ENCODE peak calls at places on chromosomes 11 and 22, in six cellular contexts. One of them, this sample, is unnamed.

GRCh38 chr11:72585762-72586590 is 88.2 kb downstream of the PDE2A start:
- DNase-seq in colonic mucosa: peak
- DNase-seq in HCT116: peak
- DNase-seq in stomach: peak
- DNase-seq in PC-3: peak
- DNase-seq in OCI-LY7: peak
- DNase-seq in this sample: no peak

GRCh38 chr11:44094260-44094868 is 1.1 kb upstream of the EXT2 start:
- DNase-seq in colonic mucosa: peak
- DNase-seq in HCT116: peak
- DNase-seq in stomach: peak
- DNase-seq in PC-3: peak
- DNase-seq in OCI-LY7: peak
- DNase-seq in this sample: no peak

GRCh38 chr11:107898270-107898669 is 30.0 kb upstream of the RAB39A start:
- DNase-seq in colonic mucosa: no peak
- DNase-seq in HCT116: peak
- DNase-seq in stomach: no peak
- DNase-seq in PC-3: peak
- DNase-seq in OCI-LY7: peak
- DNase-seq in this sample: no peak

GRCh38 chr22:30932661-30933060 is 35.9 kb downstream of the MORC2 start:
- DNase-seq in colonic mucosa: no peak
- DNase-seq in HCT116: no peak
- DNase-seq in stomach: no peak
- DNase-seq in PC-3: no peak
- DNase-seq in OCI-LY7: no peak
- DNase-seq in this sample: no peak

GRCh38 chr11:69500285-69501120 is 19.0 kb downstream of the LINC01488 start:
- DNase-seq in colonic mucosa: no peak
- DNase-seq in HCT116: no peak
- DNase-seq in stomach: no peak
- DNase-seq in PC-3: no peak
- DNase-seq in OCI-LY7: peak
- DNase-seq in this sample: peak

GRCh38 chr11:117908959-117909610 is 20.1 kb downstream of the TMPRSS13 start:
- DNase-seq in colonic mucosa: no peak
- DNase-seq in HCT116: no peak
- DNase-seq in stomach: no peak
- DNase-seq in PC-3: no peak
- DNase-seq in OCI-LY7: no peak
- DNase-seq in this sample: no peak

GRCh38 chr11:118602331-118602730 is 5.1 kb upstream of the PHLDB1 start:
- DNase-seq in colonic mucosa: no peak
- DNase-seq in HCT116: no peak
- DNase-seq in stomach: peak
- DNase-seq in PC-3: no peak
- DNase-seq in OCI-LY7: no peak
- DNase-seq in this sample: no peak

GRCh38 chr11:6586434-6587359 is 16.7 kb downstream of the RRP8 start:
- DNase-seq in colonic mucosa: peak
- DNase-seq in HCT116: no peak
- DNase-seq in stomach: no peak
- DNase-seq in PC-3: no peak
- DNase-seq in OCI-LY7: no peak
- DNase-seq in this sample: no peak

GRCh38 chr11:64760759-64761417 is 1.1 kb upstream of the PYGM start:
- DNase-seq in colonic mucosa: no peak
- DNase-seq in HCT116: no peak
- DNase-seq in stomach: no peak
- DNase-seq in PC-3: no peak
- DNase-seq in OCI-LY7: no peak
- DNase-seq in this sample: peak

GRCh38 chr11:121613724-121614123 is 161.0 kb upstream of the SORL1-AS1 start:
- DNase-seq in colonic mucosa: no peak
- DNase-seq in HCT116: no peak
- DNase-seq in stomach: no peak
- DNase-seq in PC-3: no peak
- DNase-seq in OCI-LY7: no peak
- DNase-seq in this sample: no peak

GRCh38 chr11:33829430-33830141 is 55.3 kb upstream of the FBXO3 start:
- DNase-seq in colonic mucosa: peak
- DNase-seq in HCT116: peak
- DNase-seq in stomach: peak
- DNase-seq in PC-3: peak
- DNase-seq in OCI-LY7: peak
- DNase-seq in this sample: no peak

GRCh38 chr11:19924321-19925115 is 211.9 kb downstream of the NAV2 start:
- DNase-seq in colonic mucosa: no peak
- DNase-seq in HCT116: no peak
- DNase-seq in stomach: no peak
- DNase-seq in PC-3: no peak
- DNase-seq in OCI-LY7: no peak
- DNase-seq in this sample: no peak

DNA sequence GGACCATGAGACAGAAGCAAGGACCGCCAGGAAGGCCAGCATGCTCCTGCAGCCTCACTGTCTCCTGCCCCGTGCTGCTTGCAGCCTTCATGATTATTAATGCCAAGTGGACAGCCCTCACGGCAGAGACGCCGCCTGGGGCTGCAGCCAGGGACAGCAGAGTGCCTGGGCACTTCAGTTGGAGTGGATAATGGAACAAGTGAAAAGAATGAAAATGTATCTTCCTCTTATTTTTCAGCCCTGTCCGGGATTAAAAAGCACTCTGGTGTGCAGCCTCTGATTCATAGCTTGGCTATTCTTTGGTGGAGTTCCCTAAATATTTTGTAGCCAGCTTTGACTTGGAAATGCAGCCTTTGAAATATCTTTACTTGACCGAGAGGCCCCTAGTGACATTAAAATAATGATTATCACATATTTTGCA is 1404.2 kb downstream of the BRD1 start:
- DNase-seq in colonic mucosa: no peak
- DNase-seq in HCT116: no peak
- DNase-seq in stomach: no peak
- DNase-seq in PC-3: no peak
- DNase-seq in OCI-LY7: no peak
- DNase-seq in this sample: peak
- TF ChIP-seq CTCF in colonic mucosa: no peak
- TF ChIP-seq CTCF in HCT116: no peak
- TF ChIP-seq CTCF in stomach: no peak
- TF ChIP-seq CTCF in PC-3: no peak
- TF ChIP-seq CTCF in OCI-LY7: no peak
- TF ChIP-seq CTCF in this sample: no peak

DNA sequence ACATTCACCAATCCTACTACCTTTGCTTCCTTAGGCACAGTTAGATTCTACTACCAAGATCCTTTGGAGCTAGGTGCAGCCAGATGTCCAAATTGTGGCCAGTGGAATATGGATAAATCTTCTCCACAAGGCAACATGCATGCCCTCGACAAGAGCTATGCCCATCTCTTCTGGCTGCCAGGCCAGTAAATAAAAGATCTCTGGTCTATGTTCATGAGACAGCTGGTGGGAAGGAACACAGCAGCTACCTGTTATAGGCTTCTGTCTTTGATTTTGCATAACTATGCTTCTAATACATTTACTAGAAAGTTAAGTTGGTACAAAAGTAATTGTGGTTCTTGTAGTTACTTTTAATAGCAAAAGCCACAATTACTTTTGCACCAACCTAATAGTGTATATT is 182.7 kb downstream of the DLG2 start:
- DNase-seq in colonic mucosa: no peak
- DNase-seq in HCT116: no peak
- DNase-seq in stomach: no peak
- DNase-seq in PC-3: no peak
- DNase-seq in OCI-LY7: no peak
- DNase-seq in this sample: no peak
- H3K27ac ChIP-seq in colonic mucosa: no peak
- H3K27ac ChIP-seq in HCT116: no peak
- H3K27ac ChIP-seq in stomach: no peak
- H3K27ac ChIP-seq in PC-3: no peak
- H3K27ac ChIP-seq in OCI-LY7: no peak
- H3K27ac ChIP-seq in this sample: no peak

GRCh38 chr11:31887180-31887579 is 76.1 kb upstream of the PAX6 start:
- DNase-seq in colonic mucosa: no peak
- DNase-seq in HCT116: peak
- DNase-seq in stomach: no peak
- DNase-seq in PC-3: peak
- DNase-seq in OCI-LY7: no peak
- DNase-seq in this sample: no peak
- TF ChIP-seq CTCF in colonic mucosa: no peak
- TF ChIP-seq CTCF in HCT116: peak
- TF ChIP-seq CTCF in stomach: no peak
- TF ChIP-seq CTCF in PC-3: peak
- TF ChIP-seq CTCF in OCI-LY7: peak
- TF ChIP-seq CTCF in this sample: no peak

GRCh38 chr22:46553189-46553588 is 15.8 kb upstream of the CELSR1 start:
- DNase-seq in colonic mucosa: no peak
- DNase-seq in HCT116: no peak
- DNase-seq in stomach: no peak
- DNase-seq in PC-3: no peak
- DNase-seq in OCI-LY7: no peak
- DNase-seq in this sample: no peak

GRCh38 chr22:46549565-46549840 is 12.1 kb upstream of the CELSR1 start:
- DNase-seq in colonic mucosa: no peak
- DNase-seq in HCT116: no peak
- DNase-seq in stomach: no peak
- DNase-seq in PC-3: no peak
- DNase-seq in OCI-LY7: no peak
- DNase-seq in this sample: no peak

GRCh38 chr22:46549971-46550641 is 12.7 kb upstream of the CELSR1 start:
- DNase-seq in colonic mucosa: no peak
- DNase-seq in HCT116: no peak
- DNase-seq in stomach: no peak
- DNase-seq in PC-3: no peak
- DNase-seq in OCI-LY7: no peak
- DNase-seq in this sample: no peak

GRCh38 chr22:46551321-46551720 is 13.9 kb upstream of the CELSR1 start:
- DNase-seq in colonic mucosa: no peak
- DNase-seq in HCT116: no peak
- DNase-seq in stomach: no peak
- DNase-seq in PC-3: no peak
- DNase-seq in OCI-LY7: no peak
- DNase-seq in this sample: no peak

GRCh38 chr22:46551996-46552395 is 14.6 kb upstream of the CELSR1 start:
- DNase-seq in colonic mucosa: no peak
- DNase-seq in HCT116: no peak
- DNase-seq in stomach: no peak
- DNase-seq in PC-3: no peak
- DNase-seq in OCI-LY7: no peak
- DNase-seq in this sample: no peak
- H3K27ac ChIP-seq in colonic mucosa: no peak
- H3K27ac ChIP-seq in HCT116: no peak
- H3K27ac ChIP-seq in stomach: no peak
- H3K27ac ChIP-seq in PC-3: no peak
- H3K27ac ChIP-seq in OCI-LY7: no peak
- H3K27ac ChIP-seq in this sample: no peak

DNA sequence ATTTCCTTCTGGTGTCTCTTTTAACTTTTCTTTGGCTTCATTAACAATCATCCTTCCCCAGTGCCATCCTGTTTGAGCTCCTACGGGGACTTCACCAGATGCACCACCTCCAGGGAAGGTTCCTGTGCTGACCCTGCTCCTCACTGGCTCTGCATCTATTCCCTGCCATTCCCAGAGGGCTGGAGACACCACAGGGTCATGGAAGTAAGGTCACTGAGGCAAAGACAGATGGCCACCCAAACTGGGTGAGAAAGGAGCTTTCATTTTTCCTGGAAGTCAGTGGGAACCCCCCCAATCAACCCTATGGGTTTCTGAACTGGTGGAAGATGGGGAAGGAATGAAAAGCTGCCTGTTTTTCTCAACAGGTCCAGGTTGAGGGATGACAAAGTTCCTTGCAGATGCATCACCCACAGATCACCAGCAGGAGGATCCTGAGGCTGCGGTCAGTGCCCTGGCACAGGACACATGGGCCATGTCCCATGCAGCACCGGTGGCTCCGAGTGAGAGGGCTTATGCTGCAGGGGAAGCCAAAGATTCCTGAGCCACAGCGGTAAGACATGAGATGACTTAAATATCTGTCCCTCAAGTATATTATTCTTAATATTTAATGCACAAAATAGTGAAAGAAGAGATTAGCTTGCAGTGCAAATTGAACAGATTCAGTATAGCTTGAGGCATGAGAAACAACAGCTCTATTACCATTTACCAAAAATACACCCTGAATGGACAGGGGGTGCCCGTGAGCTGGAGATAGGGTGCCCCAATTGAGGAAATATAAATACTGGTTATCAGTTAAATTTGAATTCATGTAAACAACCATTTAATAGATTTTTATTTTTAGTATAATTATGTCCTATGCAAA is 73.0 kb upstream of the VPREB1 start:
- DNase-seq in colonic mucosa: no peak
- DNase-seq in HCT116: peak
- DNase-seq in stomach: no peak
- DNase-seq in PC-3: peak
- DNase-seq in OCI-LY7: peak
- DNase-seq in this sample: no peak
- TF ChIP-seq CTCF in colonic mucosa: no peak
- TF ChIP-seq CTCF in HCT116: peak
- TF ChIP-seq CTCF in stomach: no peak
- TF ChIP-seq CTCF in PC-3: peak
- TF ChIP-seq CTCF in OCI-LY7: peak
- TF ChIP-seq CTCF in this sample: no peak

DNA sequence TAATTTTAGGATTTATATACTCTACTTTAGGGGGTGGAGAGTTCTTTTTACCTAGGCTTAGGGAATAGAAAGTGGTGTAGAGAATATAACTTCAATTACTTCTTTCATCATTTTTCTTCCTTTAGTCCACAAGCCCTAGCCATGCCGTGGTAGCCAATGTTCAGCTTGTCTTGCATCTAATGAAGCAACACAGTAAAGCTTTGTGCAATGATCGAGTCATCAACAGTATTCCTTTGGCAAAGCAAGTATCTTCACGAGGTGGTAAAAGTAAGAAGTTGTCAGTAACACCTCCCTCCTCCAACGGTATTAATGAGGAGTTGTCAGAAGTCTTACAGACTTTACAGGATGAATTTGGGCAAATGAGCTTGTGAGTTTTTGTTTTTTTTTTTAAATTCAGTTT is 37.4 kb downstream of the CEP57 start:
- DNase-seq in colonic mucosa: no peak
- DNase-seq in HCT116: no peak
- DNase-seq in stomach: no peak
- DNase-seq in PC-3: no peak
- DNase-seq in OCI-LY7: no peak
- DNase-seq in this sample: no peak
- H3K27ac ChIP-seq in colonic mucosa: no peak
- H3K27ac ChIP-seq in HCT116: no peak
- H3K27ac ChIP-seq in stomach: no peak
- H3K27ac ChIP-seq in PC-3: no peak
- H3K27ac ChIP-seq in OCI-LY7: no peak
- H3K27ac ChIP-seq in this sample: no peak